ENCODE peak calls at places on chromosome 13, in five cellular contexts. One of them, this sample, is unnamed.

GRCh38 chr13:84470528-84470927 is 588.3 kb upstream of the SLITRK1 start:
- DNase-seq in hippocampal formation: no peak
- DNase-seq in colonic mucosa: no peak
- DNase-seq in T follicular helper cell: no peak
- DNase-seq in stimulated activated CD8-positive, alpha-beta memory T cell treated with anti-CD3 and anti-CD28 coated beads, Interleukin-2, amount 100 ng/mL, for 1 hour: no peak
- DNase-seq in this sample: no peak

GRCh38 chr13:43805071-43805468 is 18.3 kb upstream of the ENOX1 start:
- DNase-seq in hippocampal formation: peak
- DNase-seq in colonic mucosa: no peak
- DNase-seq in T follicular helper cell: no peak
- DNase-seq in stimulated activated CD8-positive, alpha-beta memory T cell treated with anti-CD3 and anti-CD28 coated beads, Interleukin-2, amount 100 ng/mL, for 1 hour: no peak
- DNase-seq in this sample: peak

GRCh38 chr13:28822801-28823200 is 2.7 kb downstream of the MTUS2 start:
- DNase-seq in hippocampal formation: no peak
- DNase-seq in colonic mucosa: no peak
- DNase-seq in T follicular helper cell: no peak
- DNase-seq in stimulated activated CD8-positive, alpha-beta memory T cell treated with anti-CD3 and anti-CD28 coated beads, Interleukin-2, amount 100 ng/mL, for 1 hour: no peak
- DNase-seq in this sample: no peak

GRCh38 chr13:36323951-36324566 is 22.1 kb downstream of the SPART start:
- DNase-seq in hippocampal formation: no peak
- DNase-seq in colonic mucosa: no peak
- DNase-seq in T follicular helper cell: no peak
- DNase-seq in stimulated activated CD8-positive, alpha-beta memory T cell treated with anti-CD3 and anti-CD28 coated beads, Interleukin-2, amount 100 ng/mL, for 1 hour: no peak
- DNase-seq in this sample: no peak

GRCh38 chr13:112103971-112104872 is 37.3 kb downstream of the SOX1 start:
- DNase-seq in hippocampal formation: no peak
- DNase-seq in colonic mucosa: no peak
- DNase-seq in T follicular helper cell: no peak
- DNase-seq in stimulated activated CD8-positive, alpha-beta memory T cell treated with anti-CD3 and anti-CD28 coated beads, Interleukin-2, amount 100 ng/mL, for 1 hour: no peak
- DNase-seq in this sample: no peak

GRCh38 chr13:42720116-42720857 is 61.1 kb upstream of the FAM216B start:
- DNase-seq in hippocampal formation: no peak
- DNase-seq in colonic mucosa: peak
- DNase-seq in T follicular helper cell: no peak
- DNase-seq in stimulated activated CD8-positive, alpha-beta memory T cell treated with anti-CD3 and anti-CD28 coated beads, Interleukin-2, amount 100 ng/mL, for 1 hour: no peak
- DNase-seq in this sample: peak

GRCh38 chr13:43316997-43317396 is 293.6 kb downstream of the DNAJC15 start:
- DNase-seq in hippocampal formation: peak
- DNase-seq in colonic mucosa: no peak
- DNase-seq in T follicular helper cell: no peak
- DNase-seq in stimulated activated CD8-positive, alpha-beta memory T cell treated with anti-CD3 and anti-CD28 coated beads, Interleukin-2, amount 100 ng/mL, for 1 hour: no peak
- DNase-seq in this sample: peak

GRCh38 chr13:39394811-39395685 is 207.9 kb downstream of the LHFPL6 start:
- DNase-seq in hippocampal formation: no peak
- DNase-seq in colonic mucosa: no peak
- DNase-seq in T follicular helper cell: no peak
- DNase-seq in stimulated activated CD8-positive, alpha-beta memory T cell treated with anti-CD3 and anti-CD28 coated beads, Interleukin-2, amount 100 ng/mL, for 1 hour: no peak
- DNase-seq in this sample: no peak

GRCh38 chr13:66849706-66850105 is 380.4 kb downstream of the PCDH9 start:
- DNase-seq in hippocampal formation: no peak
- DNase-seq in colonic mucosa: no peak
- DNase-seq in T follicular helper cell: no peak
- DNase-seq in stimulated activated CD8-positive, alpha-beta memory T cell treated with anti-CD3 and anti-CD28 coated beads, Interleukin-2, amount 100 ng/mL, for 1 hour: no peak
- DNase-seq in this sample: no peak

GRCh38 chr13:40613192-40613818 is 53.1 kb downstream of the FOXO1 start:
- DNase-seq in hippocampal formation: no peak
- DNase-seq in colonic mucosa: peak
- DNase-seq in T follicular helper cell: peak
- DNase-seq in stimulated activated CD8-positive, alpha-beta memory T cell treated with anti-CD3 and anti-CD28 coated beads, Interleukin-2, amount 100 ng/mL, for 1 hour: peak
- DNase-seq in this sample: no peak

GRCh38 chr13:73781384-73781783 is 352.8 kb downstream of the KLF12 start:
- DNase-seq in hippocampal formation: no peak
- DNase-seq in colonic mucosa: no peak
- DNase-seq in T follicular helper cell: no peak
- DNase-seq in stimulated activated CD8-positive, alpha-beta memory T cell treated with anti-CD3 and anti-CD28 coated beads, Interleukin-2, amount 100 ng/mL, for 1 hour: no peak
- DNase-seq in this sample: no peak

This sample was measured in HT1080.